ENCODE peak calls at places on chromosomes 1 and 21, in seven cellular contexts. V is heart right ventricle; O is kidney tubule cell; W is activated naive CD8-positive, alpha-beta T cell treated with anti-CD3 and anti-CD28 coated beads for 36 hours; X is HCT116; S is non-pigmented ciliary epithelial cell; U is lung. T is an unnamed sample.

GRCh38 chr1:36913523-36914060 is 120.7 kb downstream of the GRIK3 start:
- DNase-seq in U (peak), O (no peak), W (no peak), S (no peak), V (no peak), X (no peak), T (no peak)

GRCh38 chr1:169513208-169513607 is 27.5 kb upstream of the SLC19A2 start:
- DNase-seq in S (no peak), W (no peak), X (no peak), U (no peak), O (no peak), V (no peak), T (no peak)

GRCh38 chr1:183845681-183846080 is 40.8 kb downstream of the RGL1 start:
- DNase-seq in S (no peak), U (no peak), W (no peak), X (no peak), O (no peak), V (no peak), T (no peak)

GRCh38 chr1:28193701-28194161 is 17.2 kb upstream of the PTAFR start:
- DNase-seq in U (no peak), X (no peak), W (no peak), O (peak), S (no peak), V (no peak), T (no peak)

GRCh38 chr1:226428348-226429050 is 20.6 kb upstream of the PARP1 start:
- DNase-seq in O (no peak), V (no peak), X (no peak), W (no peak), S (no peak), U (no peak), T (no peak)

GRCh38 chr1:239016337-239016736 is 370.0 kb upstream of the CHRM3 start:
- DNase-seq in U (no peak), O (no peak), W (no peak), V (no peak), X (no peak), S (no peak), T (no peak)

GRCh38 chr1:81634294-81634693 is 166.4 kb upstream of the ADGRL2 start:
- DNase-seq in U (no peak), X (no peak), O (no peak), S (no peak), W (no peak), V (no peak), T (no peak)

GRCh38 chr21:35102488-35103407 is 53.6 kb upstream of the RUNX1 start:
- DNase-seq in V (peak), O (no peak), W (peak), U (peak), S (no peak), X (no peak), T (no peak)

GRCh38 chr1:183218039-183218618 is 32.1 kb downstream of the LAMC2 start:
- DNase-seq in O (no peak), W (no peak), X (no peak), V (peak), S (no peak), U (no peak), T (no peak)

GRCh38 chr1:56436912-56437403 is 142.4 kb downstream of the PLPP3 start:
- DNase-seq in O (no peak), S (no peak), V (no peak), X (no peak), U (no peak), W (no peak), T (no peak)

GRCh38 chr1:15504436-15504835 is 19.6 kb downstream of the CASP9 start:
- DNase-seq in X (no peak), V (no peak), O (no peak), W (no peak), S (no peak), U (no peak), T (no peak)

GRCh38 chr1:84143796-84144565 is at the start of gene PRKACB:
- DNase-seq in S (no peak), U (no peak), W (no peak), O (peak), X (no peak), V (no peak), T (peak)

GRCh38 chr1:156894001-156894400 is 483 bp downstream of the PEAR1 start:
- DNase-seq in U (no peak), V (no peak), W (no peak), S (no peak), X (no peak), O (no peak), T (no peak)

GRCh38 chr1:218478336-218478735 is 133.2 kb downstream of the TGFB2 start:
- DNase-seq in S (no peak), O (peak), W (no peak), X (no peak), U (no peak), V (no peak), T (no peak)

GRCh38 chr1:187203257-187203656 is 374.5 kb downstream of the PLA2G4A start:
- DNase-seq in S (peak), X (peak), O (peak), U (no peak), W (no peak), V (no peak), T (no peak)

GRCh38 chr1:110383311-110383990 is 7.4 kb downstream of the SLC16A4 start:
- DNase-seq in S (no peak), X (no peak), W (no peak), U (no peak), V (no peak), O (no peak), T (no peak)

GRCh38 chr1:226988337-226988672 is 48.2 kb downstream of the COQ8A start:
- DNase-seq in O (no peak), W (no peak), S (no peak), U (no peak), X (no peak), V (no peak), T (no peak)

GRCh38 chr1:4468804-4469514 is 185.4 kb upstream of the AJAP1 start:
- DNase-seq in S (no peak), X (no peak), O (no peak), W (no peak), V (no peak), U (no peak), T (no peak)

GRCh38 chr1:18230840-18231239 is 123.2 kb downstream of the IGSF21 start:
- DNase-seq in V (no peak), S (no peak), O (no peak), W (no peak), X (no peak), U (no peak), T (no peak)

GRCh38 chr1:13830170-13830569 is 130.2 kb downstream of the PRDM2 start:
- DNase-seq in W (no peak), S (no peak), X (no peak), O (no peak), V (no peak), U (no peak), T (no peak)

GRCh38 chr1:231062500-231063270 is 22.6 kb upstream of the FAM89A start:
- DNase-seq in U (no peak), S (peak), X (no peak), W (no peak), O (peak), V (no peak), T (no peak)

GRCh38 chr1:93238425-93238824 is 57.9 kb downstream of the CCDC18 start:
- DNase-seq in X (no peak), U (no peak), V (no peak), S (no peak), O (no peak), W (no peak), T (no peak)

GRCh38 chr1:224678168-224678567 is 62.1 kb downstream of the CNIH3 start:
- DNase-seq in X (no peak), V (no peak), O (no peak), W (no peak), S (no peak), U (no peak), T (no peak)

GRCh38 chr21:23951251-23951650 is 1656.0 kb downstream of the MRPL39 start:
- DNase-seq in U (no peak), S (no peak), O (peak), W (no peak), V (no peak), X (no peak), T (peak)